ENCODE peak calls at places on chromosomes 13 and 19, in four cellular contexts. O is tibial nerve, H is left lung, S is A549. X is an unnamed sample.

GRCh38 chr13:44331912-44332840 is 41.4 kb upstream of the SERP2 start:
- DNase-seq in O (peak; percentile 67), S (no peak), H (peak; percentile 69), X (peak; percentile 75)

GRCh38 chr13:112625698-112626097 is 37.7 kb upstream of the TUBGCP3 start:
- DNase-seq in H (no peak), S (no peak), O (no peak), X (no peak)

GRCh38 chr13:38180100-38180499 is 169.6 kb upstream of the UFM1 start:
- DNase-seq in S (no peak), O (no peak), H (no peak), X (no peak)

GRCh38 chr13:73040479-73040878 is 18.3 kb upstream of the KLF5 start:
- DNase-seq in S (peak; percentile 88), O (no peak), H (no peak), X (no peak)

GRCh38 chr13:26529441-26529840 is 28.0 kb upstream of the WASF3 start:
- DNase-seq in O (peak; percentile 32), H (no peak), S (peak; percentile 3), X (peak; percentile 1)

GRCh38 chr19:15379996-15380647 is 535 bp upstream of the AKAP8 start:
- DNase-seq in O (no peak), H (peak; percentile 73), S (peak; percentile 74), X (no peak)

GRCh38 chr13:47178090-47178950 is 281.5 kb upstream of the HTR2A start:
- DNase-seq in S (no peak), O (no peak), H (no peak), X (no peak)

GRCh38 chr19:681638-682037 is 5.4 kb downstream of the FSTL3 start:
- DNase-seq in H (no peak), S (no peak), O (no peak), X (no peak)

GRCh38 chr13:94550030-94550738 is 45.8 kb downstream of the TGDS start:
- DNase-seq in H (no peak), S (no peak), O (peak; percentile 33), X (no peak)

GRCh38 chr13:100645382-100645781 is 29.2 kb downstream of the TMTC4 start:
- DNase-seq in H (no peak), O (no peak), S (no peak), X (no peak)

GRCh38 chr19:6516018-6516658 is 14.0 kb upstream of the TUBB4A start:
- DNase-seq in H (peak; percentile 98), S (peak; percentile 96), O (peak; percentile 91), X (peak; percentile 96)

GRCh38 chr19:7729831-7730285 is 2.1 kb downstream of the CLEC4G start:
- DNase-seq in H (no peak), O (no peak), S (no peak), X (no peak)

GRCh38 chr13:47548294-47548825 is 452.7 kb downstream of the SUCLA2 start:
- DNase-seq in S (no peak), H (no peak), O (no peak), X (no peak)

GRCh38 chr13:112725346-112726017 is 35.6 kb downstream of the ATP11A start:
- DNase-seq in H (no peak), S (peak; percentile 29), O (no peak), X (peak; percentile 36)

GRCh38 chr13:21033224-21033855 is 28.0 kb downstream of the LATS2 start:
- DNase-seq in S (no peak), O (peak; percentile 57), H (no peak), X (no peak)

GRCh38 chr19:41990028-41990427 is 4.0 kb downstream of the ATP1A3 start:
- DNase-seq in O (no peak), S (no peak), H (no peak), X (no peak)

GRCh38 chr19:42519108-42519507 is 9.2 kb downstream of the CEACAM1 start:
- DNase-seq in O (no peak), H (no peak), S (no peak), X (no peak)

GRCh38 chr13:59279024-59279423 is 884.7 kb downstream of the DIAPH3 start:
- DNase-seq in O (no peak), H (no peak), S (no peak), X (no peak)

GRCh38 chr19:49103331-49104085 is 10.7 kb upstream of the LIN7B start:
- DNase-seq in O (no peak), H (no peak), S (no peak), X (no peak)

GRCh38 chr19:29606420-29606747 is 301 bp downstream of the POP4 start:
- DNase-seq in H (no peak), O (no peak), S (no peak), X (no peak)

GRCh38 chr13:93172109-93172508 is 54.5 kb upstream of the GPC6 start:
- DNase-seq in H (no peak), O (no peak), S (no peak), X (no peak)

GRCh38 chr13:66180806-66181205 is 1049.3 kb downstream of the PCDH9 start:
- DNase-seq in O (no peak), S (no peak), H (no peak), X (no peak)

GRCh38 chr13:41458187-41458938 is 1.0 kb downstream of the RGCC start:
- DNase-seq in O (no peak), S (no peak), H (peak; percentile 66), X (no peak)

GRCh38 chr19:54803410-54803809 is at the start of gene KIR2DL4:
- DNase-seq in H (no peak), O (no peak), S (no peak), X (no peak)

GRCh38 chr13:105847532-105848295 is 687.7 kb downstream of the EFNB2 start:
- DNase-seq in S (no peak), H (no peak), O (no peak), X (no peak)

GRCh38 chr19:3986260-3987041 is 1.2 kb upstream of the EEF2 start:
- DNase-seq in S (peak; percentile 81), H (no peak), O (peak; percentile 56), X (peak; percentile 67)

GRCh38 chr13:27379694-27380596 is 44.5 kb upstream of the GTF3A start:
- DNase-seq in S (peak; percentile 67), O (peak; percentile 49), H (no peak), X (peak; percentile 22)

GRCh38 chr19:6752257-6753177 is 13.0 kb downstream of the TRIP10 start:
- DNase-seq in H (no peak), S (no peak), O (no peak), X (no peak)

GRCh38 chr19:32828643-32829344 is 40.8 kb downstream of the SLC7A9 start:
- DNase-seq in H (no peak), O (no peak), S (no peak), X (no peak)

GRCh38 chr13:23087884-23088283 is 92.9 kb upstream of the SGCG start:
- DNase-seq in S (peak; percentile 17), O (peak; percentile 7), H (no peak), X (no peak)

GRCh38 chr19:11111771-11112144 is 22.5 kb downstream of the LDLR start:
- DNase-seq in S (no peak), H (no peak), O (no peak), X (no peak)

GRCh38 chr13:97329331-97329730 is 104.6 kb upstream of the RAP2A start:
- DNase-seq in H (no peak), O (no peak), S (no peak), X (no peak)

GRCh38 chr19:7242601-7243258 is 51.5 kb downstream of the INSR start:
- DNase-seq in S (no peak), H (no peak), O (peak; percentile 24), X (no peak)

GRCh38 chr13:51564252-51564651 is 20.0 kb upstream of the WDFY2 start:
- DNase-seq in S (no peak), O (no peak), H (no peak), X (no peak)

GRCh38 chr13:62710766-62711165 is 1295.1 kb upstream of the PCDH20 start:
- DNase-seq in H (no peak), S (no peak), O (no peak), X (no peak)

GRCh38 chr19:48999481-49000325 is 6.0 kb downstream of the RUVBL2 start:
- DNase-seq in S (peak; percentile 85), O (no peak), H (peak; percentile 53), X (peak; percentile 19)

GRCh38 chr19:2209408-2209807 is 26.7 kb downstream of the PLEKHJ1 start:
- DNase-seq in S (no peak), O (no peak), H (no peak), X (no peak)

GRCh38 chr13:94708031-94708571 is 4.2 kb downstream of the SOX21 start:
- DNase-seq in O (no peak), S (no peak), H (no peak), X (no peak)

GRCh38 chr13:43284162-43284561 is 260.8 kb downstream of the DNAJC15 start:
- DNase-seq in H (no peak), S (no peak), O (no peak), X (no peak)

DNA sequence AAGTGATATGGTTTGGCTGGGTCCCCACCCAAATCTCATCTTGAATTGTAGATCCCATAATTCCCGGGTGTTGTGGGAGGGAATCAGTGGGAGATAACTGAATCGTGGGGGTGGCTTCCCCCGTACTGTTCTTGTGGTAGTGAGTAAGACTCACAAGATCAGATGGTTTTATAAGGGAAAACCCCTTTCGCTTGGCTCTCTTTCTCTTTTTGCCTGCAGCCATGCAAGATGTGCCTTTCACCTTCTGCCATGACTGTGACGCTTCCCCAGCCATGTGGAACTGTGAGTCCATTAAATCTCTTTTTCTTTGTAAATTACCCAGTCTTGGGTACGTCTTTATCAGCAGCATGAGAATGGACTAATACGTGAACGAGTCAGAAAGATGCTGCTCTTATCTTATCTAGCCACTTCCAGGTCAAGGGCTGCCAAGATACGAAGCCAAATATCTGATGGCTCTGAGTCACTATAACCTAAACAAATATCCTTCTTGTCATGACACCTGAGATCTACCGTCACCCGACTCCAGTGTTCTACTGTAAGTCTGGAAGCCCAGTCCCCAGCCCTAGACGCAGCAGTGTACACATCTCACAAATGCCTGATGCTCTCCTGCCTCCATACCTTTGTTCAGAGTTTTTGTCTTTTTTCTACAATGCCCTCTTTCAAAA is 45.9 kb downstream of the SLC15A1 start:
- DNase-seq in S (peak; percentile 40), O (no peak), H (no peak), X (no peak)
- H3K27ac ChIP-seq in S (no peak overlapping the region), O (no peak overlapping the region), H (no peak overlapping the region), X (no peak overlapping the region)

GRCh38 chr19:14363203-14364097 is 17.8 kb upstream of the ADGRE5 start:
- DNase-seq in O (no peak), H (peak; percentile 88), S (peak; percentile 87), X (no peak)
- H3K27ac ChIP-seq in O (peak overlapping the region; percentile 61), H (peak overlapping the region; percentile 84), S (peak overlapping the region; percentile 98), X (no peak overlapping the region)

DNA sequence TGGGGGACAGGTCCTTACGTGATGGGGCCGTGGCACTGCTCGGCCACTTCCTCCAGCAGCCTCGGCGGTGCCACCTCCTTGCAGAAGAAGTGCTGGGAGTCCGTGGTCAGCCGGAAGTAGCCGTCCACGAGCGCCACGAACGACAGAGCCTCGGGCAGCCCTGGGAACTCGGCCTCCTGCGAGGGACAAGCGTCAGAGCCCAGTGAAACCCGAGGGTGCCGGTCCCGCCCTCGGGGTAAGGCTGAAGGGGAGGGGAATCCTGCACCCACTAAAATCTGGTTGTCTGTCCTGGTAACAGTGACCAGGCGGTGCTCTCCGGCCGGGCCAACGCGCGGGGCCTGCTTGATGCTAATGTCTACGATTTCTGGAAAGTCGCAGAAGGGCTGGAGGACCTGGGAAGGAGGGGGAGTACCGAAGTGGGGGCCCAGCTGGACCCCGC is 6.4 kb downstream of the JAK3 start:
- DNase-seq in O (no peak), S (no peak), H (no peak), X (no peak)
- H3K27ac ChIP-seq in O (peak overlapping the region; percentile 33), S (peak overlapping the region; percentile 74), H (no peak overlapping the region), X (no peak overlapping the region)

DNA sequence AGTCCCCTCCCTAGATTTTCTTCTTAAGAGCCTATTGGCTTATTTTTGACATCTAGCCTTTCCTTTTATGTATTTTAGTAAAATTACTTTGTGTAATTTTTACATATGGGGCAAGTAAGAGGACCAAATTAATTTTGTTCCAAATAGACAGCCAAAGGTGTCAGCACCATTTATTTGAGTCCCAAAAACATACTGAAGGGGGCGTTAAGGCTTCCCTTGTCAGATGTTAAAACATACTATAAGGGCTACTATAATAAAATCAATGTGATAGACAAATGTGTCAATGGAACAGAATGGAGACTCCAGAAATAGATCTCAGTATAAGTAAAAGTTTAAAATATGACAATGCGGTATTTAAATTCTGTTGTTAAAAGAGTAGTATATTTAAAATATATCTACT is 133.6 kb downstream of the MTUS2 start:
- DNase-seq in S (no peak), H (no peak), O (no peak), X (no peak)
- H3K27ac ChIP-seq in S (no peak overlapping the region), H (no peak overlapping the region), O (no peak overlapping the region), X (no peak overlapping the region)

X was measured in SJSA1.